ENCODE peak calls at places on chromosomes 7 and 10, in six cellular contexts. One of them, this sample, is unnamed.

GRCh38 chr7:111578754-111579153 is 16.5 kb upstream of the IMMP2L start:
- DNase-seq in breast epithelium: no peak
- DNase-seq in lower leg skin: no peak
- DNase-seq in endothelial cell of umbilical vein: no peak
- DNase-seq in A549: no peak
- DNase-seq in adrenal gland: no peak
- DNase-seq in this sample: no peak

GRCh38 chr7:468681-469590 is 50.7 kb downstream of the PDGFA start:
- DNase-seq in A549: no peak
- DNase-seq in lower leg skin: no peak
- DNase-seq in adrenal gland: peak
- DNase-seq in breast epithelium: peak
- DNase-seq in endothelial cell of umbilical vein: peak
- DNase-seq in this sample: no peak

GRCh38 chr7:29319719-29320521 is 125.3 kb downstream of the CHN2 start:
- DNase-seq in endothelial cell of umbilical vein: no peak
- DNase-seq in lower leg skin: peak
- DNase-seq in A549: no peak
- DNase-seq in breast epithelium: no peak
- DNase-seq in adrenal gland: peak
- DNase-seq in this sample: no peak

GRCh38 chr10:18793951-18794350 is 134.7 kb downstream of the ARL5B start:
- DNase-seq in adrenal gland: no peak
- DNase-seq in endothelial cell of umbilical vein: no peak
- DNase-seq in A549: peak
- DNase-seq in breast epithelium: no peak
- DNase-seq in lower leg skin: no peak
- DNase-seq in this sample: no peak

GRCh38 chr10:22652988-22653431 is 61.4 kb downstream of the PIP4K2A start:
- DNase-seq in lower leg skin: no peak
- DNase-seq in adrenal gland: no peak
- DNase-seq in breast epithelium: no peak
- DNase-seq in endothelial cell of umbilical vein: no peak
- DNase-seq in A549: no peak
- DNase-seq in this sample: no peak

GRCh38 chr7:127768241-127768640 is 116.2 kb downstream of the SND1 start:
- DNase-seq in A549: no peak
- DNase-seq in lower leg skin: no peak
- DNase-seq in endothelial cell of umbilical vein: no peak
- DNase-seq in breast epithelium: no peak
- DNase-seq in adrenal gland: no peak
- DNase-seq in this sample: no peak

GRCh38 chr7:37480642-37481041 is 32.0 kb upstream of the ELMO1 start:
- DNase-seq in adrenal gland: no peak
- DNase-seq in lower leg skin: peak
- DNase-seq in breast epithelium: no peak
- DNase-seq in A549: no peak
- DNase-seq in endothelial cell of umbilical vein: peak
- DNase-seq in this sample: no peak

GRCh38 chr10:24902400-24902728 is 50.0 kb downstream of the PRTFDC1 start:
- DNase-seq in lower leg skin: no peak
- DNase-seq in endothelial cell of umbilical vein: no peak
- DNase-seq in A549: no peak
- DNase-seq in adrenal gland: no peak
- DNase-seq in breast epithelium: no peak
- DNase-seq in this sample: no peak

GRCh38 chr7:76220185-76221057 is 18.7 kb downstream of the SRRM3 start:
- DNase-seq in adrenal gland: peak
- DNase-seq in A549: no peak
- DNase-seq in breast epithelium: no peak
- DNase-seq in endothelial cell of umbilical vein: no peak
- DNase-seq in lower leg skin: no peak
- DNase-seq in this sample: peak

GRCh38 chr10:104342941-104343411 is 4.7 kb upstream of the ITPRIP start:
- DNase-seq in endothelial cell of umbilical vein: peak
- DNase-seq in breast epithelium: no peak
- DNase-seq in A549: no peak
- DNase-seq in adrenal gland: peak
- DNase-seq in lower leg skin: no peak
- DNase-seq in this sample: no peak

GRCh38 chr7:98988641-98989040 is 110.3 kb downstream of the TRRAP start:
- DNase-seq in endothelial cell of umbilical vein: no peak
- DNase-seq in lower leg skin: no peak
- DNase-seq in A549: no peak
- DNase-seq in breast epithelium: no peak
- DNase-seq in adrenal gland: no peak
- DNase-seq in this sample: no peak

GRCh38 chr10:1374501-1374900 is 318.3 kb downstream of the WDR37 start:
- DNase-seq in lower leg skin: no peak
- DNase-seq in endothelial cell of umbilical vein: no peak
- DNase-seq in adrenal gland: no peak
- DNase-seq in A549: no peak
- DNase-seq in breast epithelium: no peak
- DNase-seq in this sample: no peak

GRCh38 chr7:108037140-108037539 is 34.2 kb upstream of the LAMB1 start:
- DNase-seq in lower leg skin: no peak
- DNase-seq in endothelial cell of umbilical vein: no peak
- DNase-seq in adrenal gland: no peak
- DNase-seq in breast epithelium: no peak
- DNase-seq in A549: no peak
- DNase-seq in this sample: no peak

GRCh38 chr10:132152896-132153580 is 33.7 kb upstream of the DPYSL4 start:
- DNase-seq in lower leg skin: no peak
- DNase-seq in A549: no peak
- DNase-seq in adrenal gland: no peak
- DNase-seq in endothelial cell of umbilical vein: no peak
- DNase-seq in breast epithelium: no peak
- DNase-seq in this sample: no peak

GRCh38 chr10:133528845-133529575 is 1.8 kb downstream of the CYP2E1 start:
- DNase-seq in endothelial cell of umbilical vein: no peak
- DNase-seq in lower leg skin: no peak
- DNase-seq in A549: no peak
- DNase-seq in breast epithelium: no peak
- DNase-seq in adrenal gland: no peak
- DNase-seq in this sample: no peak
- TF ChIP-seq POLR2A in endothelial cell of umbilical vein: no peak
- TF ChIP-seq POLR2A in lower leg skin: no peak
- TF ChIP-seq POLR2A in A549: no peak
- TF ChIP-seq POLR2A in breast epithelium: no peak
- TF ChIP-seq POLR2A in adrenal gland: no peak
- TF ChIP-seq POLR2A in this sample: no peak

DNA sequence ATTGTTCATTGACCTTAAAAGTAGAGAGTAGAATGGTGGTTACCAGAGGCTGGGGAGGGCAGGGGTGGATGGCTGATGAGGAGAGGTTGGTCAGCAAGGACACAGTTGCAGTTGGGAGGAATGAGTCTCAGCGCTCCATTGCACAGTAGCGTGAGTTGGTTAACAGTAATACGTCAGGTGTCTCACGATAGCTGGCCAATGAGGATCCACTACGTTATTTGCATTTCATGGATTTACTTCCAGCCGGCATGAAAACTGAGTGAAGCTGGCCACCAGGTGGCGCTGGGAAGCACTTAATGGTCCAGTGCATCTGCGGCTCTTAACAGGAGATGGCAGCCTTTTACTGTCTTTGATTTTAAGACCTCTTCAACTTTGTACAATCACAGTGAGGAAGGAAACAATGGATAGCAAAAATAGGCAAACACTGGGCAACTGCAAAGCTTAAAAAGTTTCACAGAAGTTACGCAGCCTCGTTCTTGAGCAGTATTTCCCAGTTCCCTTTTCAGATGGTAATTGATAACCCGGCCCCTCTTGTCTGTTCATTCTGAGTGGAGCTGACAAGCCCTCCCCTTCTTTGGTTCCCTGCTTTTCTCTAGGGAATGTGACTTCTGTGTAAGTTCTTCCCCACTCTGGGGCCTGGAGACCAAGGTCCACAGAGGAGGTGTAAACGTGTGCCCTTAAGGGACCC is 23.7 kb downstream of the AKR1E2 start:
- DNase-seq in breast epithelium: peak
- DNase-seq in adrenal gland: peak
- DNase-seq in endothelial cell of umbilical vein: peak
- DNase-seq in lower leg skin: peak
- DNase-seq in A549: peak
- DNase-seq in this sample: peak
- TF ChIP-seq POLR2A in breast epithelium: no peak
- TF ChIP-seq POLR2A in adrenal gland: no peak
- TF ChIP-seq POLR2A in endothelial cell of umbilical vein: no peak
- TF ChIP-seq POLR2A in lower leg skin: no peak
- TF ChIP-seq POLR2A in A549: no peak
- TF ChIP-seq POLR2A in this sample: no peak

DNA sequence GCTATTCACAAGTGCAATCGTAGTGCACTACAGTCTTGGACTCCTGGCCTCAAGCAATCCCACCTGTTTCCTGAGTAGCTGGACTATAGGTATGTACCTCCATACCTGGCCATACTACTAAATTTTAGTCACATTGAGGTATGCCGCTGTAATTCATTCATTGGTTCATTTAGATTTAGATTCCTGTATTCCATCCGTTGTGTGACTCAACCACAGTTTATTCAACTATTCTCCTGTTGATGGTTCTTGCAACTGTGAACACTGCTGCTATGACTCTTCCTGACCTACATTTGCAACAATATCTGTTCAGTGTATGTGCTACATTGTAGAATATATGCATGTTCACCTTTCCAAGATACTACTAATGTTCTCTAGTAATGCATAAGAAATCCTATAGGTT is 8.0 kb upstream of the ZCCHC24 start:
- DNase-seq in lower leg skin: no peak
- DNase-seq in breast epithelium: no peak
- DNase-seq in adrenal gland: no peak
- DNase-seq in A549: no peak
- DNase-seq in endothelial cell of umbilical vein: no peak
- DNase-seq in this sample: no peak
- TF ChIP-seq POLR2A in lower leg skin: no peak
- TF ChIP-seq POLR2A in breast epithelium: no peak
- TF ChIP-seq POLR2A in adrenal gland: no peak
- TF ChIP-seq POLR2A in A549: no peak
- TF ChIP-seq POLR2A in endothelial cell of umbilical vein: no peak
- TF ChIP-seq POLR2A in this sample: no peak

DNA sequence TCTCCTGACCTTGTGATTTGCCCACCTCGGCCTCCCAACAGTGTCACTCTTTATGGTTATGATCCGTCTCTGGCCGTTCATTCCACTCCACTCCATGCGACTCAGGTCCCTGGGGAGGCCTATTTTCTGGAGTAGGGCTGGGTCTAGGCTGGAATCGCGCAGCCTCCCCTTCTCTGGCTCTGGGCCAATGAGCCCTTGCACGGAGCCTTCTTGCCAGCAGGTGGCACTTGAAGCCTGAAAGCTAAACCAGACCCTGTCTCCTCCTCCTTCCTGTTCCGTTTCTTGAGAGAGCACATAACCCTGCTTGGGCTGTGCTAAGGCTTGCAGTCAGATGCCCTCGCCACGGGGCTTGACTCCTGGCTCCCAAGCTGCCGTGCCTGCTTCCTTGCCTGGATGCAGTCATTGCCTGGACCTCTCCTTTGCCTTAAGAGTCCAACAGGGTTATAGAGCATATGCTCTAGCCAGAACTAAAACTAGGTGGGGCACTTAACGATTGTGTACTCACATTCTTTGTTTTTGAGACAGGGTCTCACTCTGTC is 9.6 kb upstream of the DNAJB12 start:
- DNase-seq in A549: peak
- DNase-seq in lower leg skin: peak
- DNase-seq in adrenal gland: peak
- DNase-seq in breast epithelium: peak
- DNase-seq in endothelial cell of umbilical vein: peak
- DNase-seq in this sample: peak
- TF ChIP-seq POLR2A in A549: peak
- TF ChIP-seq POLR2A in lower leg skin: no peak
- TF ChIP-seq POLR2A in adrenal gland: no peak
- TF ChIP-seq POLR2A in breast epithelium: no peak
- TF ChIP-seq POLR2A in endothelial cell of umbilical vein: peak
- TF ChIP-seq POLR2A in this sample: peak

GRCh38 chr10:74000892-74001669 is 3.2 kb downstream of the VCL start:
- DNase-seq in lower leg skin: no peak
- DNase-seq in endothelial cell of umbilical vein: no peak
- DNase-seq in adrenal gland: no peak
- DNase-seq in breast epithelium: no peak
- DNase-seq in A549: no peak
- DNase-seq in this sample: no peak
- TF ChIP-seq POLR2A in lower leg skin: no peak
- TF ChIP-seq POLR2A in endothelial cell of umbilical vein: peak
- TF ChIP-seq POLR2A in adrenal gland: no peak
- TF ChIP-seq POLR2A in breast epithelium: no peak
- TF ChIP-seq POLR2A in A549: no peak
- TF ChIP-seq POLR2A in this sample: peak

GRCh38 chr7:20862554-20862953 is 75.9 kb upstream of the SP8 start:
- DNase-seq in breast epithelium: no peak
- DNase-seq in endothelial cell of umbilical vein: no peak
- DNase-seq in lower leg skin: no peak
- DNase-seq in A549: no peak
- DNase-seq in adrenal gland: no peak
- DNase-seq in this sample: no peak

GRCh38 chr7:20870977-20871376 is 84.3 kb upstream of the SP8 start:
- DNase-seq in breast epithelium: no peak
- DNase-seq in adrenal gland: no peak
- DNase-seq in lower leg skin: no peak
- DNase-seq in endothelial cell of umbilical vein: no peak
- DNase-seq in A549: no peak
- DNase-seq in this sample: no peak

GRCh38 chr7:20865684-20866083 is 79.0 kb upstream of the SP8 start:
- DNase-seq in breast epithelium: no peak
- DNase-seq in adrenal gland: no peak
- DNase-seq in lower leg skin: no peak
- DNase-seq in A549: no peak
- DNase-seq in endothelial cell of umbilical vein: no peak
- DNase-seq in this sample: no peak
- TF ChIP-seq POLR2A in breast epithelium: no peak
- TF ChIP-seq POLR2A in adrenal gland: no peak
- TF ChIP-seq POLR2A in lower leg skin: no peak
- TF ChIP-seq POLR2A in A549: no peak
- TF ChIP-seq POLR2A in endothelial cell of umbilical vein: no peak
- TF ChIP-seq POLR2A in this sample: no peak

GRCh38 chr7:2643386-2644229 is 11.8 kb downstream of the TTYH3 start:
- DNase-seq in adrenal gland: no peak
- DNase-seq in lower leg skin: no peak
- DNase-seq in endothelial cell of umbilical vein: peak
- DNase-seq in A549: no peak
- DNase-seq in breast epithelium: no peak
- DNase-seq in this sample: no peak

GRCh38 chr7:2646680-2647571 is 15.1 kb downstream of the TTYH3 start:
- DNase-seq in adrenal gland: no peak
- DNase-seq in endothelial cell of umbilical vein: no peak
- DNase-seq in lower leg skin: no peak
- DNase-seq in A549: no peak
- DNase-seq in breast epithelium: no peak
- DNase-seq in this sample: no peak

GRCh38 chr7:2644514-2645273 is 12.9 kb downstream of the TTYH3 start:
- DNase-seq in lower leg skin: no peak
- DNase-seq in endothelial cell of umbilical vein: no peak
- DNase-seq in adrenal gland: no peak
- DNase-seq in breast epithelium: no peak
- DNase-seq in A549: no peak
- DNase-seq in this sample: no peak

GRCh38 chr7:2646336-2646679 is 14.5 kb downstream of the TTYH3 start:
- DNase-seq in adrenal gland: no peak
- DNase-seq in breast epithelium: no peak
- DNase-seq in endothelial cell of umbilical vein: no peak
- DNase-seq in lower leg skin: no peak
- DNase-seq in A549: no peak
- DNase-seq in this sample: no peak

GRCh38 chr7:2645274-2645868 is 13.6 kb downstream of the TTYH3 start:
- DNase-seq in endothelial cell of umbilical vein: no peak
- DNase-seq in lower leg skin: no peak
- DNase-seq in A549: no peak
- DNase-seq in adrenal gland: no peak
- DNase-seq in breast epithelium: no peak
- DNase-seq in this sample: no peak
- TF ChIP-seq POLR2A in endothelial cell of umbilical vein: no peak
- TF ChIP-seq POLR2A in lower leg skin: no peak
- TF ChIP-seq POLR2A in A549: no peak
- TF ChIP-seq POLR2A in adrenal gland: no peak
- TF ChIP-seq POLR2A in breast epithelium: no peak
- TF ChIP-seq POLR2A in this sample: no peak

GRCh38 chr10:45373003-45373782 is 823 bp upstream of the ALOX5 start:
- DNase-seq in adrenal gland: no peak
- DNase-seq in lower leg skin: no peak
- DNase-seq in breast epithelium: no peak
- DNase-seq in A549: no peak
- DNase-seq in endothelial cell of umbilical vein: no peak
- DNase-seq in this sample: peak
- TF ChIP-seq POLR2A in adrenal gland: no peak
- TF ChIP-seq POLR2A in lower leg skin: no peak
- TF ChIP-seq POLR2A in breast epithelium: no peak
- TF ChIP-seq POLR2A in A549: no peak
- TF ChIP-seq POLR2A in endothelial cell of umbilical vein: no peak
- TF ChIP-seq POLR2A in this sample: no peak

This sample was measured in H1.